ENCODE peak calls at places on chromosomes 3 and 15, in eight cellular contexts. O, F, A, G, K, M, B and Q are unnamed samples.

GRCh38 chr15:33089878-33090757 is 104.4 kb downstream of the FMN1 start:
- DNase-seq in K (peak), B (no peak), M (no peak), O (no peak), F (peak), A (peak), G (no peak), Q (peak)

GRCh38 chr3:109275702-109276293 is 40.5 kb downstream of the DPPA2 start:
- DNase-seq in G (peak), M (peak), A (peak), B (no peak), K (peak), F (no peak), O (no peak), Q (no peak)

GRCh38 chr3:194689493-194689901 is 3.8 kb downstream of the FAM43A start:
- DNase-seq in G (no peak), M (peak), F (no peak), O (peak), B (no peak), K (peak), A (no peak), Q (no peak)

GRCh38 chr3:67901681-67902080 is 247.3 kb upstream of the SUCLG2 start:
- DNase-seq in B (peak), G (no peak), O (no peak), F (no peak), A (no peak), M (no peak), K (no peak), Q (no peak)

GRCh38 chr15:33091983-33092688 is 102.4 kb downstream of the FMN1 start:
- DNase-seq in O (no peak), F (no peak), B (no peak), A (no peak), G (no peak), K (peak), M (no peak), Q (no peak)

GRCh38 chr3:37768107-37768809 is 93.4 kb upstream of the CTDSPL start:
- DNase-seq in A (peak), F (no peak), O (no peak), B (no peak), K (peak), M (peak), G (peak), Q (no peak)

GRCh38 chr15:70101459-70102113 is 3.9 kb upstream of the TLE3 start:
- DNase-seq in F (peak), M (peak), O (no peak), A (peak), G (peak), B (no peak), K (peak), Q (no peak)

GRCh38 chr3:111936191-111936841 is 42.5 kb upstream of the ABHD10 start:
- DNase-seq in B (no peak), K (peak), G (peak), F (no peak), A (peak), O (no peak), M (no peak), Q (no peak)

GRCh38 chr15:69939513-69940440 is 157.9 kb downstream of the TLE3 start:
- DNase-seq in A (no peak), F (no peak), M (no peak), K (no peak), O (no peak), B (no peak), G (no peak), Q (no peak)

GRCh38 chr15:63250312-63250965 is 27.0 kb upstream of the APH1B start:
- DNase-seq in F (no peak), O (no peak), G (no peak), M (no peak), K (peak), A (peak), B (no peak), Q (peak)

GRCh38 chr3:171526146-171526545 is 65.9 kb upstream of the TNIK start:
- DNase-seq in B (no peak), A (peak), K (peak), G (no peak), O (no peak), M (no peak), F (no peak), Q (no peak)

GRCh38 chr3:171526869-171527268 is 66.7 kb upstream of the TNIK start:
- DNase-seq in F (no peak), O (no peak), G (no peak), M (no peak), K (peak), B (no peak), A (peak), Q (no peak)

GRCh38 chr3:171528102-171528501 is 67.9 kb upstream of the TNIK start:
- DNase-seq in F (no peak), K (peak), B (no peak), O (no peak), A (no peak), G (no peak), M (no peak), Q (no peak)

DNA sequence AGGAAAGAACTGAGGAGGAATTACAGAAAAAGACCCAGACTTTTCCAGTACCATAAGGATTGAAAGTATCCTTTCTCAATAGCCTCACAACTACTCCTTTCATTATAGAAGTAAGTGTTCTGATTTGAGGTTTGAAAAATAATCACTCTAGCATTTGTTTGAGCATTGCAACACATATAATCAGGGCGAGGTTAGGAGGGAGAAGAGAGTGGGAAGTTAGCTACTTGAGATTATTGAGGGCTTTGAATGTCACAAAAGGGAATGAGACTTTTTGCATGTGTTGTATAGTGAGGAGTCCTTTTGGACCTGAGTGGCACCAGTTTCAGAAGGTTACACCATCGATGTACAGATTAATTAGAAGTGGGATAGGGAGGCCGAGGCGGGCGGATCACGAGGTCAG is 65.2 kb upstream of the TNIK start:
- DNase-seq in A (no peak), B (no peak), G (no peak), F (no peak), K (no peak), M (no peak), O (no peak), Q (no peak)
- H3K27ac ChIP-seq in A (peak), B (no peak), G (no peak), F (no peak), K (peak), M (peak), O (no peak), Q (no peak)

GRCh38 chr15:71146597-71146996 is 31.3 kb downstream of the THSD4 start:
- DNase-seq in G (no peak), A (no peak), B (no peak), K (no peak), M (peak), F (peak), O (no peak), Q (no peak)
- H3K27ac ChIP-seq in G (peak), A (no peak), B (no peak), K (no peak), M (peak), F (peak), O (no peak), Q (no peak)

GRCh38 chr3:149382091-149382467 is 4.6 kb upstream of the TM4SF1 start:
- DNase-seq in F (no peak), M (no peak), G (peak), K (peak), A (peak), O (no peak), B (no peak), Q (no peak)
- H3K27ac ChIP-seq in F (no peak), M (peak), G (peak), K (peak), A (peak), O (no peak), B (no peak), Q (peak)

DNA sequence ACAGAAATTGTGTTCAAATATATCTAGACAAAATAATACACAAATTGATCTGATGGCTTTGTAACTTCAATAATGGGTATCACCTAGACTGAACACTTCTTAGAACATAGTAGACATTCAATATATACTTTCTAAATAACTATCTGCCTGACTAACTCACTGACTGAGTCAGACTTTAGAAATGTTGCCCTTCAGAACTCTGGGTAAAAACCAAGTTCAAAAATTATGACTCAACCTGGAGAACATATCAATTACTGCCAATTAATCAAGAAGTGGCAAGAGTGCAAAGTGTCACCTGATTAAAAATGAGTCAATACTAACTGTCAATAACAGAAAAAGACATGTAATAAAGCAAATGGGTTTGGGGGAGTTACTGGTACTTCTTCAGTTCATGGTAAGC is 144.6 kb upstream of the TMCO5A start:
- DNase-seq in G (no peak), B (no peak), O (no peak), F (no peak), A (peak), M (no peak), K (peak), Q (no peak)
- H3K27ac ChIP-seq in G (no peak), B (no peak), O (no peak), F (no peak), A (peak), M (no peak), K (no peak), Q (no peak)

GRCh38 chr15:68823561-68823960 is 2.9 kb upstream of the ANP32A start:
- DNase-seq in A (no peak), O (no peak), M (no peak), K (no peak), F (no peak), B (no peak), G (no peak), Q (no peak)

GRCh38 chr15:68833734-68834334 is 13.1 kb upstream of the ANP32A start:
- DNase-seq in F (no peak), O (no peak), K (no peak), G (no peak), B (peak), M (no peak), A (no peak), Q (no peak)

GRCh38 chr15:68834356-68834755 is 13.7 kb upstream of the ANP32A start:
- DNase-seq in B (no peak), O (no peak), F (no peak), K (no peak), G (no peak), M (no peak), A (no peak), Q (no peak)

GRCh38 chr15:68830141-68830540 is 9.4 kb upstream of the ANP32A start:
- DNase-seq in F (no peak), A (no peak), M (no peak), O (no peak), K (no peak), B (no peak), G (no peak), Q (no peak)

DNA sequence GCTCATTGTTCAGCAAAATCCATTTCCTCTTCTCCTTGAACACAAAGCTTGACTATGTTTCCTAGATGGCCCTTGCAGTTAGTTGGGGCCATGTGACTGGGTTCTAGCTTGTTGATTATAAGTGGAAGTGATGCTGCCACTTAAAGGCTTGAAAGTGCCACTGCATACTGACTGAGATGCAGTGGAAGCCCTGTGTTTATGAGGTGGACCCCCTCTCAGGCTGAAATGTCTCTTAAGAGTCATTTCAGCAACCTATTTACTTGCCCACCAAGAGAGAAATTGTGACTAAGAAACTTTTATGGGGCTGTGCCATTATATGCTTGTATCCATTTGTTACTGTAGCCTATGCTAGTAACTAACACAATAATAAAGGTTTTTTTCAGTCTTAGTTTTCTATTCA is 8.4 kb upstream of the ANP32A start:
- DNase-seq in A (peak), G (peak), M (no peak), K (no peak), B (peak), F (no peak), O (no peak), Q (no peak)
- H3K27ac ChIP-seq in A (no peak), G (no peak), M (no peak), K (no peak), B (no peak), F (no peak), O (no peak), Q (no peak)

GRCh38 chr15:29405564-29405963 is 135.9 kb upstream of the NSMCE3 start:
- DNase-seq in F (no peak), K (no peak), M (no peak), O (no peak), G (no peak), B (no peak), A (no peak), Q (no peak)

GRCh38 chr15:29398907-29399306 is 129.3 kb upstream of the NSMCE3 start:
- DNase-seq in B (no peak), O (no peak), M (no peak), A (no peak), G (no peak), K (no peak), F (no peak), Q (no peak)

GRCh38 chr15:29403778-29404177 is 134.2 kb upstream of the NSMCE3 start:
- DNase-seq in K (no peak), A (no peak), M (no peak), F (peak), G (peak), B (no peak), O (no peak), Q (no peak)

GRCh38 chr15:29400701-29401100 is 131.1 kb upstream of the NSMCE3 start:
- DNase-seq in K (no peak), F (no peak), G (no peak), A (no peak), B (no peak), M (no peak), O (no peak), Q (no peak)

DNA sequence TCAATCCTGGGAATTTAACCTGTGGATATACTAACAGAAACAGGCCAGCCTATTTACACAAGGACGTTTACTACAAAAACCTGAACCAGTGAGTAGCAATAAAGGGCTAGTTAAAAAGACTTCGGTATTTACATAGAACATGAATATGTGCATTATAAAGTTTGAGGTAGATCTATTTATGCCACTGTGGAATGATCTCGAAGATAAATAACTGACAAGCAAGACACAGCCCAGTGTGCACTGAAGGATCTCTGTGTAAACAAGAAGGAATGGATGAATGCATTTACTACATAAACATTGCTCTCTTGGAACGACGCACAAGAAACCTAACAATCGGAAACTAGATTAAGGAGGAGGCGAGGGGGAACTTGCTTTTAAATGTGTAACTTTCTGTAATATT is 132.0 kb upstream of the NSMCE3 start:
- DNase-seq in G (no peak), F (peak), A (no peak), O (no peak), M (no peak), B (no peak), K (no peak), Q (no peak)
- H3K27ac ChIP-seq in G (no peak), F (peak), A (no peak), O (no peak), M (no peak), B (no peak), K (no peak), Q (no peak)